ENCODE peak calls at places on chromosome 1, in eight cellular contexts. P, S, Z, F, R, J, B and N are unnamed samples.

GRCh38 chr1:228157381-228158126 is 7.8 kb downstream of the GJC2 start:
- DNase-seq in P (no peak), S (no peak), Z (no peak), F (no peak), R (no peak), J (no peak), B (no peak), N (no peak)

GRCh38 chr1:62561306-62561705 is 36.0 kb upstream of the ANGPTL3 start:
- DNase-seq in P (no peak), S (no peak), Z (no peak), F (no peak), R (no peak), J (no peak), B (no peak), N (no peak)

GRCh38 chr1:85274969-85275453 is 1.4 kb downstream of the BCL10 start:
- DNase-seq in P (no peak), S (no peak), Z (no peak), F (peak), R (peak), J (no peak), B (no peak), N (no peak)

GRCh38 chr1:58283380-58284338 is 262.9 kb downstream of the OMA1 start:
- DNase-seq in P (no peak), S (no peak), Z (no peak), F (no peak), R (no peak), J (no peak), B (no peak), N (no peak)

GRCh38 chr1:174996474-174996873 is 3.3 kb upstream of the CACYBP start:
- DNase-seq in P (no peak), S (no peak), Z (no peak), F (peak), R (peak), J (no peak), B (no peak), N (no peak)

GRCh38 chr1:214085325-214085724 is 97.6 kb downstream of the PROX1 start:
- DNase-seq in P (no peak), S (no peak), Z (no peak), F (no peak), R (no peak), J (no peak), B (no peak), N (no peak)

GRCh38 chr1:50917128-50917795 is 42.8 kb downstream of the FAF1 start:
- DNase-seq in P (peak), S (no peak), Z (no peak), F (no peak), R (no peak), J (no peak), B (no peak), N (peak)

GRCh38 chr1:99467645-99468044 is 178.3 kb upstream of the PALMD start:
- DNase-seq in P (no peak), S (no peak), Z (no peak), F (no peak), R (no peak), J (no peak), B (no peak), N (no peak)

GRCh38 chr1:10762875-10763274 is 33.6 kb downstream of the CASZ1 start:
- DNase-seq in P (no peak), S (no peak), Z (no peak), F (no peak), R (no peak), J (peak), B (no peak), N (no peak)

GRCh38 chr1:229953736-229954326 is 113.2 kb upstream of the GALNT2 start:
- DNase-seq in P (no peak), S (no peak), Z (no peak), F (no peak), R (no peak), J (no peak), B (no peak), N (no peak)

GRCh38 chr1:212683357-212683722 is 16.3 kb downstream of the BATF3 start:
- DNase-seq in P (peak), S (no peak), Z (no peak), F (no peak), R (no peak), J (peak), B (no peak), N (no peak)

GRCh38 chr1:11787251-11787803 is 18.4 kb downstream of the MTHFR start:
- DNase-seq in P (no peak), S (no peak), Z (no peak), F (peak), R (peak), J (peak), B (peak), N (no peak)